ENCODE peak calls at places on chromosomes 2 and 18, in eight cellular contexts. One of them, this sample, is unnamed. For H3K4me1, the result is how much of the 10 kb centered on the place peaks cover.

GRCh38 chr18:45962461-45962860 is 4.7 kb downstream of the EPG5 start:
- DNase-seq in IMR-90: peak
- DNase-seq in mammary epithelial cell: peak
- DNase-seq in PC-3: peak
- DNase-seq in stomach: no peak
- DNase-seq in ovary: no peak
- DNase-seq in fibroblast of lung: peak
- DNase-seq in lung: peak
- DNase-seq in this sample: no peak

GRCh38 chr18:49814147-49814499 is 790 bp upstream of the ACAA2 start:
- DNase-seq in PC-3: peak
- DNase-seq in mammary epithelial cell: peak
- DNase-seq in ovary: no peak
- DNase-seq in lung: peak
- DNase-seq in fibroblast of lung: peak
- DNase-seq in IMR-90: peak
- DNase-seq in stomach: no peak
- DNase-seq in this sample: no peak

GRCh38 chr18:9147440-9148238 is 11.1 kb downstream of the ANKRD12 start:
- DNase-seq in ovary: no peak
- DNase-seq in PC-3: peak
- DNase-seq in lung: no peak
- DNase-seq in stomach: no peak
- DNase-seq in fibroblast of lung: peak
- DNase-seq in IMR-90: peak
- DNase-seq in mammary epithelial cell: peak
- DNase-seq in this sample: no peak

GRCh38 chr18:44969214-44969842 is 288.6 kb downstream of the SETBP1 start:
- DNase-seq in stomach: peak
- DNase-seq in PC-3: no peak
- DNase-seq in IMR-90: no peak
- DNase-seq in fibroblast of lung: no peak
- DNase-seq in ovary: no peak
- DNase-seq in mammary epithelial cell: no peak
- DNase-seq in lung: no peak
- DNase-seq in this sample: no peak

GRCh38 chr2:78681386-78681785 is 344.1 kb upstream of the REG3G start:
- DNase-seq in PC-3: no peak
- DNase-seq in mammary epithelial cell: no peak
- DNase-seq in lung: no peak
- DNase-seq in IMR-90: no peak
- DNase-seq in fibroblast of lung: no peak
- DNase-seq in stomach: no peak
- DNase-seq in ovary: no peak
- DNase-seq in this sample: peak

GRCh38 chr18:13917401-13917800 is 2.1 kb upstream of the MC2R start:
- DNase-seq in ovary: no peak
- DNase-seq in IMR-90: no peak
- DNase-seq in fibroblast of lung: no peak
- DNase-seq in mammary epithelial cell: no peak
- DNase-seq in PC-3: no peak
- DNase-seq in lung: no peak
- DNase-seq in stomach: no peak
- DNase-seq in this sample: no peak

GRCh38 chr2:143162997-143163396 is 33.8 kb downstream of the ARHGAP15 start:
- DNase-seq in ovary: no peak
- DNase-seq in stomach: no peak
- DNase-seq in mammary epithelial cell: no peak
- DNase-seq in PC-3: no peak
- DNase-seq in lung: no peak
- DNase-seq in fibroblast of lung: no peak
- DNase-seq in IMR-90: no peak
- DNase-seq in this sample: no peak

GRCh38 chr2:163453920-163454319 is 281.9 kb downstream of the FIGN start:
- DNase-seq in stomach: no peak
- DNase-seq in IMR-90: no peak
- DNase-seq in PC-3: no peak
- DNase-seq in lung: no peak
- DNase-seq in ovary: no peak
- DNase-seq in fibroblast of lung: peak
- DNase-seq in mammary epithelial cell: peak
- DNase-seq in this sample: no peak

GRCh38 chr2:71150082-71150816 is 19.8 kb downstream of the MPHOSPH10 start:
- DNase-seq in fibroblast of lung: no peak
- DNase-seq in mammary epithelial cell: peak
- DNase-seq in PC-3: no peak
- DNase-seq in ovary: peak
- DNase-seq in IMR-90: no peak
- DNase-seq in stomach: no peak
- DNase-seq in lung: no peak
- DNase-seq in this sample: no peak

GRCh38 chr18:76376668-76377358 is 118.2 kb downstream of the ZNF516 start:
- DNase-seq in PC-3: no peak
- DNase-seq in lung: no peak
- DNase-seq in fibroblast of lung: no peak
- DNase-seq in ovary: no peak
- DNase-seq in mammary epithelial cell: no peak
- DNase-seq in stomach: no peak
- DNase-seq in IMR-90: no peak
- DNase-seq in this sample: no peak

GRCh38 chr2:233124449-233125080 is 64.4 kb downstream of the INPP5D start:
- DNase-seq in stomach: no peak
- DNase-seq in IMR-90: no peak
- DNase-seq in mammary epithelial cell: no peak
- DNase-seq in fibroblast of lung: no peak
- DNase-seq in ovary: no peak
- DNase-seq in lung: no peak
- DNase-seq in PC-3: no peak
- DNase-seq in this sample: peak

GRCh38 chr2:147449323-147450080 is 395.3 kb upstream of the ACVR2A start:
- DNase-seq in mammary epithelial cell: no peak
- DNase-seq in fibroblast of lung: peak
- DNase-seq in ovary: no peak
- DNase-seq in PC-3: no peak
- DNase-seq in stomach: no peak
- DNase-seq in IMR-90: no peak
- DNase-seq in lung: no peak
- DNase-seq in this sample: no peak

GRCh38 chr2:96148410-96149217 is 3.4 kb upstream of the DUSP2 start:
- DNase-seq in ovary: peak
- DNase-seq in lung: peak
- DNase-seq in IMR-90: peak
- DNase-seq in PC-3: peak
- DNase-seq in fibroblast of lung: peak
- DNase-seq in stomach: peak
- DNase-seq in mammary epithelial cell: peak
- DNase-seq in this sample: peak

GRCh38 chr2:82837588-82838304 is 1621.3 kb downstream of the SUCLG1 start:
- DNase-seq in ovary: no peak
- DNase-seq in stomach: no peak
- DNase-seq in fibroblast of lung: peak
- DNase-seq in PC-3: peak
- DNase-seq in mammary epithelial cell: peak
- DNase-seq in IMR-90: peak
- DNase-seq in lung: no peak
- DNase-seq in this sample: no peak

GRCh38 chr2:7794916-7795315 is 877.7 kb downstream of the RNF144A start:
- DNase-seq in mammary epithelial cell: no peak
- DNase-seq in IMR-90: no peak
- DNase-seq in fibroblast of lung: peak
- DNase-seq in PC-3: no peak
- DNase-seq in ovary: no peak
- DNase-seq in lung: no peak
- DNase-seq in stomach: peak
- DNase-seq in this sample: no peak

GRCh38 chr2:8515390-8515761 is 166.5 kb upstream of the ID2 start:
- DNase-seq in mammary epithelial cell: no peak
- DNase-seq in PC-3: no peak
- DNase-seq in stomach: peak
- DNase-seq in ovary: no peak
- DNase-seq in lung: no peak
- DNase-seq in IMR-90: no peak
- DNase-seq in fibroblast of lung: no peak
- DNase-seq in this sample: no peak

GRCh38 chr18:35525795-35526475 is 28.2 kb upstream of the INO80C start:
- DNase-seq in stomach: no peak
- DNase-seq in IMR-90: no peak
- DNase-seq in mammary epithelial cell: no peak
- DNase-seq in ovary: no peak
- DNase-seq in lung: no peak
- DNase-seq in fibroblast of lung: no peak
- DNase-seq in PC-3: no peak
- DNase-seq in this sample: no peak

GRCh38 chr2:158755738-158756137 is 39.4 kb upstream of the DAPL1 start:
- DNase-seq in mammary epithelial cell: no peak
- DNase-seq in fibroblast of lung: no peak
- DNase-seq in ovary: no peak
- DNase-seq in stomach: no peak
- DNase-seq in IMR-90: no peak
- DNase-seq in lung: no peak
- DNase-seq in PC-3: no peak
- DNase-seq in this sample: no peak

GRCh38 chr18:32372047-32372380 is 98.7 kb downstream of the GAREM1 start:
- DNase-seq in fibroblast of lung: no peak
- DNase-seq in PC-3: no peak
- DNase-seq in IMR-90: no peak
- DNase-seq in ovary: no peak
- DNase-seq in mammary epithelial cell: no peak
- DNase-seq in stomach: no peak
- DNase-seq in lung: no peak
- DNase-seq in this sample: no peak

GRCh38 chr18:61295153-61295552 is 38.1 kb upstream of the CDH20 start:
- DNase-seq in lung: no peak
- DNase-seq in PC-3: no peak
- DNase-seq in mammary epithelial cell: no peak
- DNase-seq in ovary: no peak
- DNase-seq in fibroblast of lung: no peak
- DNase-seq in IMR-90: no peak
- DNase-seq in stomach: no peak
- DNase-seq in this sample: no peak

GRCh38 chr2:221097949-221098348 is 474.2 kb downstream of the EPHA4 start:
- DNase-seq in mammary epithelial cell: no peak
- DNase-seq in ovary: no peak
- DNase-seq in stomach: no peak
- DNase-seq in fibroblast of lung: no peak
- DNase-seq in lung: no peak
- DNase-seq in PC-3: no peak
- DNase-seq in IMR-90: no peak
- DNase-seq in this sample: no peak
- H3K4me1 ChIP-seq in mammary epithelial cell: under half
- H3K4me1 ChIP-seq in ovary: under half
- H3K4me1 ChIP-seq in stomach: under half
- H3K4me1 ChIP-seq in fibroblast of lung: under half
- H3K4me1 ChIP-seq in lung: under half
- H3K4me1 ChIP-seq in PC-3: under half
- H3K4me1 ChIP-seq in IMR-90: under half
- H3K4me1 ChIP-seq in this sample: under half

DNA sequence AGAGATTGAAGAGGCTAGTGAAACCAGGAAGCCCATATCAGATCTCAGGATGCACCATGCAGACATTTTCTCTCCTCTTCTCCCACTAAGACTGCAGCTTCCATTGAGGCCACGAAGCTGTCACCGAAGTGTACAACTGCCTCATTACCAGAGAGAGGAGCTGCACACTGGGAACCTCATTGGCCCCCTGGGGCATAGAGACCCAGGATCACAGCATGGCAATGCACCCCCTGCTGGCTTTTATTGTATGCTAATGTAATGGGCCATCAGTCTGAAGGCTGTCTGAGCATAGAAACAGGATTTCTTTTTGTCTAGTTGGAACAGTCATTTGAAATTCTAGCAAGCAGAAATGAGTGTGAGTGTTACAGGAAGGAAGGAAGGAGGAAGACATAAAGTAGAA is 861.6 kb upstream of the CELF4 start:
- DNase-seq in lung: no peak
- DNase-seq in fibroblast of lung: no peak
- DNase-seq in ovary: no peak
- DNase-seq in PC-3: no peak
- DNase-seq in mammary epithelial cell: no peak
- DNase-seq in stomach: no peak
- DNase-seq in IMR-90: no peak
- DNase-seq in this sample: no peak
- TF ChIP-seq CTCF in lung: no peak
- TF ChIP-seq CTCF in fibroblast of lung: no peak
- TF ChIP-seq CTCF in ovary: no peak
- TF ChIP-seq CTCF in PC-3: no peak
- TF ChIP-seq CTCF in mammary epithelial cell: peak
- TF ChIP-seq CTCF in stomach: no peak
- TF ChIP-seq CTCF in IMR-90: no peak
- TF ChIP-seq CTCF in this sample: no peak

GRCh38 chr2:156800065-156800556 is 363.9 kb downstream of the GPD2 start:
- DNase-seq in mammary epithelial cell: no peak
- DNase-seq in IMR-90: no peak
- DNase-seq in fibroblast of lung: no peak
- DNase-seq in stomach: no peak
- DNase-seq in lung: no peak
- DNase-seq in PC-3: no peak
- DNase-seq in ovary: no peak
- DNase-seq in this sample: no peak

GRCh38 chr2:156803967-156804366 is 367.8 kb downstream of the GPD2 start:
- DNase-seq in fibroblast of lung: no peak
- DNase-seq in stomach: no peak
- DNase-seq in lung: no peak
- DNase-seq in IMR-90: no peak
- DNase-seq in PC-3: no peak
- DNase-seq in mammary epithelial cell: no peak
- DNase-seq in ovary: no peak
- DNase-seq in this sample: no peak

GRCh38 chr2:156797832-156798231 is 361.7 kb downstream of the GPD2 start:
- DNase-seq in PC-3: no peak
- DNase-seq in mammary epithelial cell: no peak
- DNase-seq in fibroblast of lung: no peak
- DNase-seq in IMR-90: no peak
- DNase-seq in lung: no peak
- DNase-seq in stomach: no peak
- DNase-seq in ovary: no peak
- DNase-seq in this sample: no peak

GRCh38 chr2:156800781-156801366 is 364.7 kb downstream of the GPD2 start:
- DNase-seq in fibroblast of lung: peak
- DNase-seq in PC-3: peak
- DNase-seq in IMR-90: no peak
- DNase-seq in stomach: no peak
- DNase-seq in ovary: no peak
- DNase-seq in mammary epithelial cell: no peak
- DNase-seq in lung: no peak
- DNase-seq in this sample: no peak

GRCh38 chr2:156803243-156803642 is 367.1 kb downstream of the GPD2 start:
- DNase-seq in lung: no peak
- DNase-seq in stomach: no peak
- DNase-seq in IMR-90: no peak
- DNase-seq in fibroblast of lung: no peak
- DNase-seq in ovary: no peak
- DNase-seq in PC-3: no peak
- DNase-seq in mammary epithelial cell: no peak
- DNase-seq in this sample: no peak
- H3K4me3 ChIP-seq in lung: no peak
- H3K4me3 ChIP-seq in stomach: peak
- H3K4me3 ChIP-seq in IMR-90: no peak
- H3K4me3 ChIP-seq in fibroblast of lung: no peak
- H3K4me3 ChIP-seq in ovary: no peak
- H3K4me3 ChIP-seq in PC-3: no peak
- H3K4me3 ChIP-seq in mammary epithelial cell: no peak
- H3K4me3 ChIP-seq in this sample: no peak

GRCh38 chr2:20592106-20593071 is 58.5 kb downstream of the HS1BP3 start:
- DNase-seq in PC-3: no peak
- DNase-seq in lung: no peak
- DNase-seq in IMR-90: no peak
- DNase-seq in fibroblast of lung: no peak
- DNase-seq in mammary epithelial cell: no peak
- DNase-seq in stomach: peak
- DNase-seq in ovary: peak
- DNase-seq in this sample: peak
- H3K4me1 ChIP-seq in PC-3: half or more
- H3K4me1 ChIP-seq in lung: under half
- H3K4me1 ChIP-seq in IMR-90: under half
- H3K4me1 ChIP-seq in fibroblast of lung: half or more
- H3K4me1 ChIP-seq in mammary epithelial cell: under half
- H3K4me1 ChIP-seq in stomach: under half
- H3K4me1 ChIP-seq in ovary: under half
- H3K4me1 ChIP-seq in this sample: under half